ENCODE peak calls at places on chromosomes 11 and 22, in seven cellular contexts. F, Z, C, N, P, H and A are unnamed samples.
A peak's percentile ranks its signal among the peaks of the same experiment; 100 is the strongest.

GRCh38 chr11:71244116-71244815 is 8.1 kb downstream of the SHANK2 start:
- DNase-seq in F (no peak), C (no peak), Z (no peak), P (no peak), H (peak; percentile 59), N (peak; percentile 95), A (no peak)

GRCh38 chr22:49101225-49101624 is 726.4 kb downstream of the BRD1 start:
- DNase-seq in C (no peak), N (no peak), Z (no peak), F (no peak), P (no peak), H (no peak), A (no peak)

GRCh38 chr11:27672836-27673464 is 27.3 kb downstream of the BDNF start:
- DNase-seq in H (peak; percentile 72), Z (no peak), N (no peak), P (peak; percentile 28), F (no peak), C (no peak), A (no peak)

GRCh38 chr11:73653996-73654395 is 7.6 kb downstream of the PLEKHB1 start:
- DNase-seq in F (no peak), N (no peak), H (no peak), Z (no peak), P (no peak), C (no peak), A (no peak)

GRCh38 chr22:16949561-16949960 is 58.5 kb downstream of the GAB4 start:
- DNase-seq in P (no peak), Z (no peak), C (no peak), F (no peak), H (peak; percentile 9), N (peak; percentile 45), A (no peak)

GRCh38 chr11:7511405-7511804 is 2.4 kb upstream of the PPFIBP2 start:
- DNase-seq in P (no peak), H (no peak), F (peak; percentile 72), C (peak; percentile 29), N (peak; percentile 56), Z (no peak), A (no peak)

GRCh38 chr11:112656772-112657428 is 304.3 kb upstream of the NCAM1 start:
- DNase-seq in H (peak; percentile 93), Z (peak; percentile 88), C (no peak), F (no peak), N (peak; percentile 45), P (peak; percentile 67), A (no peak)

GRCh38 chr11:9606799-9607510 is 33.5 kb downstream of the WEE1 start:
- DNase-seq in P (no peak), Z (no peak), H (no peak), F (no peak), C (no peak), N (no peak), A (no peak)